ENCODE peak calls at places on chromosomes 12 and 14, in eight cellular contexts. W, B, P, O, N, Y, T and G are unnamed samples.

GRCh38 chr14:29236401-29236800 is 469.8 kb downstream of the FOXG1 start:
- DNase-seq in W (no peak), B (no peak), P (no peak), O (no peak), N (no peak), Y (no peak), T (no peak), G (no peak)

GRCh38 chr12:126191037-126191891 is 1126.0 kb downstream of the AACS start:
- DNase-seq in W (no peak), B (no peak), P (no peak), O (no peak), N (no peak), Y (no peak), T (peak), G (no peak)

GRCh38 chr12:126055521-126055920 is 990.3 kb downstream of the AACS start:
- DNase-seq in W (no peak), B (no peak), P (no peak), O (no peak), N (no peak), Y (no peak), T (no peak), G (no peak)

GRCh38 chr12:89439946-89440345 is 84.7 kb downstream of the GALNT4 start:
- DNase-seq in W (no peak), B (no peak), P (no peak), O (no peak), N (no peak), Y (no peak), T (no peak), G (no peak)

GRCh38 chr12:45944771-45945170 is 45.6 kb downstream of the SCAF11 start:
- DNase-seq in W (no peak), B (no peak), P (no peak), O (no peak), N (no peak), Y (no peak), T (no peak), G (no peak)

GRCh38 chr14:70317091-70317968 is 42.2 kb downstream of the COX16 start:
- DNase-seq in W (no peak), B (no peak), P (no peak), O (no peak), N (no peak), Y (no peak), T (no peak), G (no peak)

GRCh38 chr12:116750298-116750697 is 12.2 kb downstream of the RNFT2 start:
- DNase-seq in W (no peak), B (no peak), P (no peak), O (no peak), N (no peak), Y (no peak), T (no peak), G (no peak)

GRCh38 chr14:75864352-75864751 is 117.4 kb downstream of the TGFB3 start:
- DNase-seq in W (no peak), B (no peak), P (no peak), O (no peak), N (no peak), Y (no peak), T (no peak), G (no peak)

GRCh38 chr12:30570206-30570890 is 125.3 kb downstream of the IPO8 start:
- DNase-seq in W (no peak), B (no peak), P (no peak), O (no peak), N (no peak), Y (no peak), T (no peak), G (no peak)

GRCh38 chr14:98957211-98958047 is 314.6 kb downstream of the BCL11B start:
- DNase-seq in W (no peak), B (peak), P (peak), O (peak), N (peak), Y (no peak), T (no peak), G (peak)

GRCh38 chr12:96864335-96864734 is 42.7 kb upstream of the NEDD1 start:
- DNase-seq in W (no peak), B (no peak), P (no peak), O (no peak), N (no peak), Y (no peak), T (no peak), G (no peak)

GRCh38 chr14:97411938-97412612 is 614.9 kb downstream of the VRK1 start:
- DNase-seq in W (peak), B (no peak), P (no peak), O (no peak), N (no peak), Y (no peak), T (no peak), G (no peak)

GRCh38 chr12:132205271-132206092 is 61.2 kb downstream of the NOC4L start:
- DNase-seq in W (no peak), B (no peak), P (no peak), O (no peak), N (no peak), Y (peak), T (no peak), G (no peak)

GRCh38 chr14:34450542-34450915 is 11.5 kb downstream of the SPTSSA start:
- DNase-seq in W (no peak), B (no peak), P (no peak), O (no peak), N (no peak), Y (no peak), T (no peak), G (no peak)

GRCh38 chr12:61251076-61251475 is 1009.1 kb upstream of the USP15 start:
- DNase-seq in W (no peak), B (no peak), P (no peak), O (no peak), N (no peak), Y (no peak), T (no peak), G (no peak)
- TF ChIP-seq CTCF in W (no peak), B (no peak), P (no peak), O (no peak), N (no peak), Y (no peak), T (no peak), G (no peak)

DNA sequence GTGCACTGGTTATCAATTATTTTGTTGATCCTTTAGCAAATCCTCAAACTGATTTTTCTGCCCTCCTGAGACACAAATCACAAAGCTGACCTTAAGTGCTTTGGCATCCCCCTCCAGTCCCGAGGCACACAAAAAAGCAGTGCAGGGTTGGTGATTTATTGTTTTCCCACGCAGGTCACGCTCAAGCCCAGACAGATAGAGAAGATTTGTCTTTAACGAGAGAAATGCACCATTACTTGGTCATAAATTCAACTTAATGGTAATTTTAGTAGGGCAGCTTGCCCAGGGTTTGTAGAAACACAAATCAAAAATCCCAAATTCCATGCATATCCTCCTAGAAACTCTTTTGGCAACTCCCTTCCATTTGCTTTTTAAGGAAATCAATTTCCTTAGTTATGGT is 132.6 kb downstream of the IGF1 start:
- DNase-seq in W (no peak), B (no peak), P (no peak), O (no peak), N (no peak), Y (no peak), T (no peak), G (no peak)
- TF ChIP-seq CTCF in W (no peak), B (no peak), P (no peak), O (no peak), N (no peak), Y (no peak), T (no peak), G (no peak)

GRCh38 chr14:26984318-26985177 is 386.7 kb upstream of the NOVA1 start:
- DNase-seq in W (peak), B (peak), P (peak), O (peak), N (no peak), Y (no peak), T (peak), G (peak)
- TF ChIP-seq CTCF in W (peak), B (peak), P (peak), O (peak), N (no peak), Y (peak), T (peak), G (no peak)

GRCh38 chr12:105363890-105364289 is 33.4 kb downstream of the C12orf75 start:
- DNase-seq in W (no peak), B (no peak), P (no peak), O (no peak), N (no peak), Y (no peak), T (no peak), G (no peak)

GRCh38 chr12:105365231-105365630 is 34.7 kb downstream of the C12orf75 start:
- DNase-seq in W (no peak), B (no peak), P (no peak), O (no peak), N (no peak), Y (no peak), T (no peak), G (no peak)

GRCh38 chr12:105368047-105368646 is 37.7 kb downstream of the C12orf75 start:
- DNase-seq in W (no peak), B (no peak), P (no peak), O (no peak), N (no peak), Y (no peak), T (no peak), G (no peak)

DNA sequence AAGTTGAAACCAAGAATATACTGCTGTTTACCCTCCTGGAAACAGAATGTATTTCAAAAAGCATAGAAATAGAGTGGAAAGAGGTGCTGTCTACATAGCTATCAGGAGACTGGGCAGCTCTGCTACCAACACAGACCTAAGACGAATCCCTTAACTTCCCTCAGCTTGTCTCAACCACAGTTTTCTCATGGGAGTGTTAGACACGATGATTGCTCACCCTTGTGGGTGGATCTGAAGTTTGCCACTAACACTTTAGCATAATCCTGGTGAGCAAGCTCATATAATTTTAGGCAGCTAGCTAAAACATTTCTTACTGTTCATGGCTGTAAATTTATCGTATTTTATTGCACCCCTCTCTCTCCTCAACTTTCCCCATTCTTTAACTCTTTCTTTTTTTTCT is 38.5 kb downstream of the C12orf75 start:
- DNase-seq in W (no peak), B (no peak), P (no peak), O (no peak), N (no peak), Y (no peak), T (peak), G (no peak)
- TF ChIP-seq CTCF in W (no peak), B (no peak), P (no peak), O (no peak), N (no peak), Y (no peak), T (no peak), G (no peak)

DNA sequence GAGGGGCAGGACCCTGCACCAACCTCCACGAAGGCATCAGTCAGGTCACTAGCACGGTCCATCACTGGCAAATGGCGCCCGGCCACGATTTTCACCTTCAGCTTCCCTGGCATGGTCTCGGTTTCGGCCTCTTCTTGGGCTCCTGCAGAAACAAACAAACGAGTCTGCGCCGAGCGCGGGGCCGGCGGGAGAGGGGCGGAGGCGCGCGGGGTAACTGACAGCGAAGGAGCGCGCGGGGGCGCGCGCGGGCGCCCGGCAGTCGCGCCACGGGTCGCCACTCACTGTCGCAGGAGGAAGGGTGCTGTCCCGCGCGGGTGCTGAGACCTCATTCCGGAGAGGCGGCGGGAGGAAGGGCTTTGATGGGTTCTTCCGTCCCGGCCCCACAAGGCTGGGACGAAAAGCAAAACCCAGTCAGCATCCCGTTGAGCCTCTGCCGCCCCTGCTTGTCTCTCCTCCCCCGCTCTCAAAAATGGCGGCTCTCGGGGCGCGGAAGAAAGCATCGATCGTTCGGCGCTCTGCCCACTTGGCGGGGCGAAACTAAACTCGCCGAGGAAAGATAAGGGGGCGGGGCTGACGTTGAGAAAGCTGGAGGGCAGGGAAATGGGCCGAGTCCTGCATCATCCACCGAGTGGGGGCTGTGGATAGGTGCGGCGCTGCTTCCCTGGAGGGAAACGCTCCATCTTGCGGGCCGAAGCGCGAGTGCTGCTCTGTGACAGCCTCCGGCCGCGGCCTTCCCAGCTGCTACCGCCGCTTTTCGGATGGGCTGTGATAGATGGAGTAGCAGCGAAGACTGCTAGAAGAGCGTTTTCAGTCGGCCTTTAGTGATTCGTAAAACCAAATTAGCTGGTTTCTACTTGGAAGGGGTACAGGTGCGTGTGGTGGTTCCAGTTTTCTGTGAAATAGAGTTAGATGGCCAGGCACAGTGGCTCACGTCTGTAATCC is at the start of gene C2CD5:
- DNase-seq in W (peak), B (peak), P (peak), O (peak), N (peak), Y (peak), T (peak), G (peak)
- TF ChIP-seq CTCF in W (peak), B (peak), P (no peak), O (peak), N (peak), Y (peak), T (no peak), G (no peak)

GRCh38 chr14:101852785-101853184 is 91.3 kb downstream of the PPP2R5C start:
- DNase-seq in W (no peak), B (no peak), P (no peak), O (no peak), N (no peak), Y (no peak), T (no peak), G (no peak)
- TF ChIP-seq CTCF in W (no peak), B (no peak), P (no peak), O (no peak), N (no peak), Y (no peak), T (no peak), G (no peak)

GRCh38 chr12:100651108-100651507 is 77.6 kb downstream of the GAS2L3 start:
- DNase-seq in W (no peak), B (no peak), P (no peak), O (no peak), N (no peak), Y (no peak), T (no peak), G (no peak)
- TF ChIP-seq CTCF in W (peak), B (peak), P (peak), O (no peak), N (no peak), Y (no peak), T (peak), G (no peak)

GRCh38 chr14:74502236-74503019 is 8.9 kb downstream of the ISCA2 start:
- DNase-seq in W (peak), B (no peak), P (no peak), O (peak), N (no peak), Y (no peak), T (peak), G (no peak)
- TF ChIP-seq CTCF in W (peak), B (peak), P (no peak), O (peak), N (peak), Y (peak), T (peak), G (no peak)

DNA sequence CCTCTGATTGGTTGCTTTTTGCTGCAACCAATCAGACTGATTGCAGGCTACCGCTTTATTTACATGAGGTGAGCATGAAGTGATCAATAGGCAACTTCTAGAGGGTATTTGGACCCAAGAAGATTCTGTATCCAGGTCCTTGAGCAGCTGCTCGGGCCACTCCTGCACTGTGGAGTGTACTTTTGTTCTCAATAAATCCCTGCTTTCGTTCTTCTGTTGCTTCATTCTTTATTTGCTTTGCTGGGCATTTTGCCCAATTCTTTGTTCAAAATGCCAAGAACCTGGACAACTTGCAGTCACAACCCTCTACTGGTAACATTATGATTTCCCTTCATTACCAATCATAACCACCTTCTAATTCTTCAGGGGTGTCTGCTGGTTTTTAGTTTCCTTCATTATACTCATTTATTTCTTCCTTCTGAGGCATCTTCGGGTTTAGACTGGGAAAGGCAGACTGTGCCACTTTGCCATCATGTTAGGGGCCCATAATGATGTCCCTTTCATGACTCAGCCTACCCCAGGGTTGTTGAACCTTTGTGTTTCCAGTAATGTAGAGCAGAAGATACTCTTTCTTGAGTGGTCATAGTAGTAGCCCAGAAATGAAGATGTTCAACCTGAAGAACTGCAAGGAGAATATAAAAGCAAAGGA is 43.4 kb upstream of the LIMA1 start:
- DNase-seq in W (no peak), B (no peak), P (no peak), O (peak), N (no peak), Y (no peak), T (no peak), G (no peak)
- TF ChIP-seq CTCF in W (no peak), B (no peak), P (no peak), O (peak), N (no peak), Y (no peak), T (no peak), G (no peak)